ENCODE peak calls at places on chromosomes 7 and 10, in eight cellular contexts. Q is thoracic aorta; D is H54; E is posterior vena cava; B is activated CD8-positive, alpha-beta memory T cell treated with anti-CD3 and anti-CD28 coated beads for 48 hours; L is nucleus accumbens; P is fibroblast of lung; O is kidney. V is an unnamed sample.

GRCh38 chr10:6163364-6164270 is 39.1 kb upstream of the PFKFB3 start:
- DNase-seq in Q (no peak), D (peak; percentile 84), E (peak; percentile 97), B (peak; percentile 71), L (peak; percentile 42), P (peak; percentile 88), O (peak; percentile 97), V (peak; percentile 97)

GRCh38 chr7:29289156-29290021 is 94.8 kb downstream of the CHN2 start:
- DNase-seq in Q (no peak), D (no peak), E (no peak), B (no peak), L (no peak), P (peak; percentile 71), O (no peak), V (peak; percentile 27)

GRCh38 chr10:131778842-131779241 is 122.0 kb upstream of the PPP2R2D start:
- DNase-seq in Q (no peak), D (no peak), E (no peak), B (no peak), L (no peak), P (no peak), O (no peak), V (peak; percentile 60)

GRCh38 chr10:58335306-58336005 is 650 bp downstream of the UBE2D1 start:
- DNase-seq in Q (no peak), D (peak; percentile 40), E (no peak), B (peak; percentile 6), L (no peak), P (no peak), O (no peak), V (no peak)

GRCh38 chr7:33909755-33910154 is 4.4 kb downstream of the BMPER start:
- DNase-seq in Q (no peak), D (no peak), E (no peak), B (no peak), L (no peak), P (no peak), O (no peak), V (no peak)

GRCh38 chr10:43067391-43068135 is 9.3 kb upstream of the RET start:
- DNase-seq in Q (no peak), D (no peak), E (no peak), B (no peak), L (no peak), P (no peak), O (peak; percentile 64), V (no peak)

GRCh38 chr10:58157076-58157766 is 110.5 kb downstream of the IPMK start:
- DNase-seq in Q (no peak), D (peak; percentile 38), E (no peak), B (no peak), L (no peak), P (peak; percentile 98), O (no peak), V (no peak)

GRCh38 chr7:149626972-149627371 is 129.4 kb upstream of the ZNF746 start:
- DNase-seq in Q (no peak), D (no peak), E (no peak), B (no peak), L (no peak), P (no peak), O (no peak), V (no peak)

GRCh38 chr7:3234851-3235250 is 66.2 kb upstream of the SDK1 start:
- DNase-seq in Q (no peak), D (no peak), E (no peak), B (no peak), L (no peak), P (no peak), O (no peak), V (no peak)